ENCODE peak calls at places on chromosome 16, in ten cellular contexts. T is esophagus muscularis mucosa, N is heart left ventricle, B is prostate gland, Q is Peyer's patch, O is IMR-90, F is A549, V is GM12878, U is tibial nerve, W is adrenal gland. C is an unnamed sample. For H3K4me1, the result is how much of the 10 kb centered on the place peaks cover.

GRCh38 chr16:21150375-21151001 is at the start of gene DNAH3:
- DNase-seq in T (no peak), N (no peak), B (peak), Q (no peak), O (no peak), F (peak), V (no peak), U (no peak), W (no peak), C (no peak)

GRCh38 chr16:10182186-10182683 is at the start of gene GRIN2A:
- DNase-seq in T (no peak), N (no peak), B (no peak), Q (no peak), O (no peak), F (no peak), V (no peak), U (no peak), W (no peak), C (no peak)

GRCh38 chr16:10180771-10181163 is 1.5 kb downstream of the GRIN2A start:
- DNase-seq in T (no peak), N (no peak), B (no peak), Q (peak), O (no peak), F (peak), V (no peak), U (no peak), W (peak), C (peak)

GRCh38 chr16:10001258-10001785 is 180.9 kb downstream of the GRIN2A start:
- DNase-seq in T (no peak), N (no peak), B (no peak), Q (no peak), O (no peak), F (no peak), V (no peak), U (no peak), W (no peak), C (no peak)

GRCh38 chr16:84047206-84047605 is 4.6 kb upstream of the SLC38A8 start:
- DNase-seq in T (no peak), N (no peak), B (no peak), Q (no peak), O (no peak), F (no peak), V (no peak), U (no peak), W (no peak), C (no peak)

GRCh38 chr16:56357291-56357764 is 68.0 kb downstream of the AMFR start:
- DNase-seq in T (no peak), N (peak), B (no peak), Q (peak), O (peak), F (no peak), V (no peak), U (peak), W (peak), C (no peak)

GRCh38 chr16:86575754-86576557 is 2.4 kb upstream of the FOXL1 start:
- DNase-seq in T (no peak), N (peak), B (no peak), Q (peak), O (peak), F (peak), V (no peak), U (peak), W (peak), C (peak)

GRCh38 chr16:78485899-78486221 is 386.4 kb downstream of the WWOX start:
- DNase-seq in T (no peak), N (no peak), B (no peak), Q (no peak), O (no peak), F (no peak), V (no peak), U (no peak), W (no peak), C (no peak)

GRCh38 chr16:67542464-67542863 is 13.8 kb downstream of the RIPOR1 start:
- DNase-seq in T (no peak), N (no peak), B (no peak), Q (no peak), O (peak), F (peak), V (no peak), U (no peak), W (no peak), C (no peak)

GRCh38 chr16:86078121-86078600 is 179.2 kb downstream of the IRF8 start:
- DNase-seq in T (no peak), N (no peak), B (no peak), Q (peak), O (no peak), F (no peak), V (no peak), U (no peak), W (no peak), C (no peak)

GRCh38 chr16:19179890-19180490 is 11.9 kb downstream of the SYT17 start:
- DNase-seq in T (no peak), N (peak), B (peak), Q (peak), O (peak), F (peak), V (no peak), U (no peak), W (peak), C (peak)

GRCh38 chr16:719815-720506 is 985 bp upstream of the ANTKMT start:
- DNase-seq in T (no peak), N (no peak), B (no peak), Q (no peak), O (no peak), F (peak), V (no peak), U (no peak), W (no peak), C (no peak)

GRCh38 chr16:69123894-69124293 is 8.5 kb downstream of the CHTF8 start:
- DNase-seq in T (no peak), N (peak), B (no peak), Q (no peak), O (peak), F (peak), V (no peak), U (no peak), W (peak), C (peak)

GRCh38 chr16:89004209-89004831 is 27.3 kb upstream of the CBFA2T3 start:
- DNase-seq in T (no peak), N (peak), B (no peak), Q (no peak), O (no peak), F (no peak), V (no peak), U (no peak), W (no peak), C (no peak)

GRCh38 chr16:78638371-78638770 is 538.9 kb downstream of the WWOX start:
- DNase-seq in T (no peak), N (no peak), B (no peak), Q (no peak), O (no peak), F (no peak), V (no peak), U (no peak), W (no peak), C (no peak)

GRCh38 chr16:23339781-23340180 is 37.7 kb downstream of the SCNN1B start:
- DNase-seq in T (no peak), N (no peak), B (no peak), Q (no peak), O (no peak), F (no peak), V (no peak), U (no peak), W (no peak), C (no peak)

GRCh38 chr16:781346-782010 is 6.7 kb downstream of the RPUSD1 start:
- DNase-seq in T (no peak), N (no peak), B (no peak), Q (no peak), O (no peak), F (no peak), V (no peak), U (no peak), W (no peak), C (no peak)

GRCh38 chr16:59612094-59612493 is 878.0 kb upstream of the GOT2 start:
- DNase-seq in T (no peak), N (no peak), B (no peak), Q (no peak), O (no peak), F (no peak), V (no peak), U (no peak), W (no peak), C (no peak)

GRCh38 chr16:19265531-19265930 is 20.0 kb upstream of the CLEC19A start:
- DNase-seq in T (no peak), N (no peak), B (no peak), Q (no peak), O (no peak), F (no peak), V (no peak), U (no peak), W (no peak), C (no peak)

GRCh38 chr16:8905795-8906591 is 23.8 kb downstream of the LITAFD start:
- DNase-seq in T (no peak), N (no peak), B (no peak), Q (no peak), O (no peak), F (no peak), V (no peak), U (no peak), W (no peak), C (no peak)

GRCh38 chr16:85488414-85488813 is 124.7 kb upstream of the GSE1 start:
- DNase-seq in T (no peak), N (no peak), B (no peak), Q (no peak), O (no peak), F (no peak), V (no peak), U (no peak), W (no peak), C (no peak)

GRCh38 chr16:67857547-67858233 is 10.2 kb upstream of the CENPT start:
- DNase-seq in T (no peak), N (peak), B (peak), Q (peak), O (peak), F (peak), V (no peak), U (peak), W (peak), C (peak)

GRCh38 chr16:83143788-83144187 is 517.0 kb downstream of the CDH13 start:
- DNase-seq in T (no peak), N (no peak), B (no peak), Q (no peak), O (peak), F (no peak), V (no peak), U (no peak), W (no peak), C (no peak)

GRCh38 chr16:11333696-11334095 is 11.6 kb upstream of the RMI2 start:
- DNase-seq in T (no peak), N (no peak), B (no peak), Q (no peak), O (peak), F (no peak), V (no peak), U (no peak), W (no peak), C (peak)

GRCh38 chr16:91484-91883 is 13.5 kb downstream of the MPG start:
- DNase-seq in T (no peak), N (no peak), B (no peak), Q (no peak), O (no peak), F (no peak), V (no peak), U (no peak), W (peak), C (no peak)

GRCh38 chr16:10982430-10983174 is 38.2 kb downstream of the CLEC16A start:
- DNase-seq in T (no peak), N (no peak), B (no peak), Q (no peak), O (peak), F (no peak), V (no peak), U (no peak), W (no peak), C (no peak)

GRCh38 chr16:5444181-5444580 is 346.6 kb upstream of the EEF2KMT start:
- DNase-seq in T (no peak), N (no peak), B (no peak), Q (no peak), O (no peak), F (no peak), V (no peak), U (no peak), W (no peak), C (no peak)

GRCh38 chr16:47134550-47134949 is 9.2 kb downstream of the NETO2 start:
- DNase-seq in T (no peak), N (no peak), B (no peak), Q (no peak), O (no peak), F (no peak), V (no peak), U (no peak), W (no peak), C (no peak)

GRCh38 chr16:86379505-86379846 is 130.9 kb upstream of the FOXF1 start:
- DNase-seq in T (no peak), N (no peak), B (no peak), Q (no peak), O (no peak), F (no peak), V (no peak), U (no peak), W (no peak), C (no peak)

DNA sequence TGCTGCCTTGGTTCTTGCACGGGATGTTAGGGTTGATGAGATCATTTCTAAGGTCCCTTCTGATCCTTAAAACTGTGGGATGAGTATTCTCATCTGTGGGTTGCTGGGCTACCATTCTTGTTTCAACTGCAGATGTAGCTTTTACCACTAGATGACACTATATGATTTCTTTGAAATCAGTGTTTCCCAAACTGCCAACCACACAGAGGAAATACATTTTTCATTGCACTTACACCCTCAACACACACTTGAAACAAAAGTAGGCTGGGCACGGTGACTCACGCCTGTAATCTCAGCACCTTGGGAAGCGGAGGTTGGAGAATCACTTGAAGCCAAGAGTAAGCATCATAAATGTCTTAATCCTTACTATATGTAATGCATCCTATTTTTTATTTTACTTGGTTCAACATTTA is 15.3 kb downstream of the LCMT1 start:
- DNase-seq in T (no peak), N (no peak), B (no peak), Q (no peak), O (peak), F (peak), V (no peak), U (no peak), W (peak), C (no peak)
- TF ChIP-seq CTCF in T (peak), N (peak), B (peak), Q (no peak), O (peak), F (peak), V (peak), U (no peak), W (peak), C (peak)

GRCh38 chr16:3856367-3857141 is 24.0 kb downstream of the CREBBP start:
- DNase-seq in T (no peak), N (no peak), B (no peak), Q (no peak), O (no peak), F (no peak), V (no peak), U (no peak), W (no peak), C (no peak)

GRCh38 chr16:3859875-3860274 is 20.6 kb downstream of the CREBBP start:
- DNase-seq in T (no peak), N (no peak), B (no peak), Q (no peak), O (no peak), F (no peak), V (no peak), U (no peak), W (no peak), C (no peak)

GRCh38 chr16:3858809-3859208 is 21.7 kb downstream of the CREBBP start:
- DNase-seq in T (no peak), N (no peak), B (no peak), Q (no peak), O (no peak), F (no peak), V (no peak), U (no peak), W (no peak), C (no peak)

GRCh38 chr16:3855142-3855541 is 25.4 kb downstream of the CREBBP start:
- DNase-seq in T (no peak), N (no peak), B (no peak), Q (no peak), O (no peak), F (no peak), V (no peak), U (no peak), W (no peak), C (no peak)

GRCh38 chr16:3857189-3858013 is 23.1 kb downstream of the CREBBP start:
- DNase-seq in T (no peak), N (no peak), B (no peak), Q (no peak), O (peak), F (no peak), V (peak), U (no peak), W (peak), C (peak)
- H3K4me1 ChIP-seq in T (half or more), N (under half), B (under half), Q (half or more), O (under half), F (under half), V (half or more), U (half or more), W (half or more), C (under half)

DNA sequence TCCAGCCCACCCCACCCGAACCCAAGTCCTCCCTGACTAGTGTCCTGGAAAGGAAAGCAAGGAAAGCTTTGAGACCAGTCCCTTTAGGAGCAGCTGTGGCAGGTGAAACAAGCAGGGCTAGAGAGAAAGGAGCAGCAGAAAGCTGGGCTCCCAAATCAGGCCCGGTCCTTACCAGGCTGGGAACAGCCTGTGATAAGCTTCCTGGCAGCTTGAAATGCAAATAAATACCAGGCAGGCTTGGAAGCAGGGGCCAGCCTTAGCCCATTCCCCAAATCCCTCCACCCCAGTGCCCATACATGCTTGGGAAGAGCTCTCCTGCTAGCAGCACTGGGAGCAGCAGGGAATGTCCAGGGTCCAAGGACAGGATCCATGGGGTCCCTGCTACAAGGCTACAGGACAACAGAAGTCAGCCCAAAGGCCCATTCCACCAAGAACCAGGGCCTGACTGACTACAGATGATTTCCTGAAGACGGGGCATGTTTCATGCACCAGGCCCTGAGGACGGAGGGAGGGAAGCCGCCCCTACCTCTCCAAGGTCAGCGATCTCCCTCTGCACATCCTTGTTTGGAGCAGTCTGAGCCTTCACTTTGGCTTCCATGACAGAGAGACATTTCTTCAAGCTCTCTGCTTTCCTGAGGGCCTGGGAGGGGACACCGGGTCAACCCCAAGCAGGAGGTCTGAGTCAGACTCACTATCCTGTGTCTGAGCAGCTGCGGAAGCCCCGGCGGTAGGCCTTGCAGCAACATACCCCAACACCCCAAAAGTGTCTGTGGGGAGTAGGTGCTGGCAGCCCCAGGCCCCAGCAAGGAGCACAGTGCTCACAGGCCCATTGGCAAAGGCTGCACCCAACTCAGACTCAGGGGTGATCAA is 2.6 kb upstream of the EXOSC6 start:
- DNase-seq in T (no peak), N (no peak), B (no peak), Q (no peak), O (peak), F (no peak), V (no peak), U (no peak), W (no peak), C (no peak)
- TF ChIP-seq POLR2A in T (no peak), N (no peak), B (no peak), Q (no peak), O (no peak), F (no peak), V (no peak), U (no peak), W (no peak), C (no peak)

DNA sequence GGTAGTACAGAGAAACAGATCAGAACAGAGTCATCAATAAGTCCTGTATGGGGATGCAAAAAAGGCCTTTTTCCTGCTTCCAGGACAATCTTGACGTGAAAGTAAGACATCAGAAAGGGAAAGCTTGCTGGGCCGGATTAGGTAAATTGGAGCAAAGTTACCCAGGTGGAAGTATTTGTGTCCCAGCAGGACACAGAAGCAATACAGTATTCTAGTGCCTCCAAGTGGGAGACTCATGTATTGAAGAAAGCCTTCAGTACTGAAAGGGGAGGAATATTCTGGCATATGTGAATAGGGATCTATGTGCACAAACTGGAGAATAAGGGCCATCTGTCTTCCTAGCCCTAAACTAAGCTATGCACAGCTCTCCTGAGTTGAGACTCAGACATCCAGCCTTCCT is 327.2 kb upstream of the CDH8 start:
- DNase-seq in T (no peak), N (no peak), B (no peak), Q (no peak), O (no peak), F (no peak), V (no peak), U (no peak), W (no peak), C (no peak)
- TF ChIP-seq CTCF in T (no peak), N (no peak), B (no peak), Q (no peak), O (no peak), F (no peak), V (no peak), U (no peak), W (no peak), C (no peak)

GRCh38 chr16:57632568-57632967 is 4.1 kb downstream of the ADGRG1 start:
- DNase-seq in T (no peak), N (no peak), B (no peak), Q (no peak), O (peak), F (no peak), V (no peak), U (no peak), W (peak), C (no peak)
- H3K4me1 ChIP-seq in T (half or more), N (under half), B (under half), Q (under half), O (under half), F (half or more), V (under half), U (under half), W (under half), C (under half)

GRCh38 chr16:54929090-54930033 is 1.3 kb upstream of the IRX5 start:
- DNase-seq in T (peak), N (peak), B (peak), Q (peak), O (peak), F (peak), V (peak), U (peak), W (peak), C (peak)
- TF ChIP-seq POLR2A in T (no peak), N (peak), B (peak), Q (no peak), O (no peak), F (peak), V (no peak), U (no peak), W (no peak), C (peak)

GRCh38 chr16:50207652-50208051 is 54.5 kb downstream of the TENT4B start:
- DNase-seq in T (no peak), N (no peak), B (no peak), Q (no peak), O (peak), F (no peak), V (no peak), U (no peak), W (peak), C (no peak)
- TF ChIP-seq CTCF in T (no peak), N (no peak), B (no peak), Q (no peak), O (no peak), F (no peak), V (no peak), U (no peak), W (no peak), C (no peak)

GRCh38 chr16:73052441-73053030 is 4.6 kb upstream of the ZFHX3 start:
- DNase-seq in T (no peak), N (no peak), B (no peak), Q (no peak), O (no peak), F (no peak), V (no peak), U (no peak), W (peak), C (no peak)
- H3K4me1 ChIP-seq in T (half or more), N (under half), B (under half), Q (half or more), O (under half), F (half or more), V (under half), U (under half), W (half or more), C (under half)

C was measured in uterus.